ENCODE peak calls at places on chromosome 1, in eight cellular contexts. Z is dorsolateral prefrontal cortex, W is right cardiac atrium, Y is upper lobe of right lung, R is aorta, P is heart left ventricle, N is neural progenitor cell, B is stomach. V is an unnamed sample.

GRCh38 chr1:74689800-74690696 is 16.5 kb upstream of the ERICH3 start:
- DNase-seq in Z (no peak), W (no peak), Y (no peak), R (no peak), P (peak; percentile 21), N (peak; percentile 73), B (no peak), V (no peak)

GRCh38 chr1:2493218-2493617 is 17.1 kb downstream of the PLCH2 start:
- DNase-seq in Z (no peak), W (no peak), Y (no peak), R (no peak), P (no peak), N (no peak), B (no peak), V (no peak)

GRCh38 chr1:211653907-211654553 is 21.4 kb downstream of the NEK2 start:
- DNase-seq in Z (no peak), W (no peak), Y (peak; percentile 40), R (no peak), P (no peak), N (peak; percentile 9), B (no peak), V (no peak)

GRCh38 chr1:37764888-37765441 is at the start of gene EPHA10:
- DNase-seq in Z (peak; percentile 39), W (no peak), Y (no peak), R (no peak), P (no peak), N (peak; percentile 78), B (no peak), V (no peak)

GRCh38 chr1:159974350-159974965 is 20.4 kb upstream of the SLAMF9 start:
- DNase-seq in Z (no peak), W (no peak), Y (no peak), R (no peak), P (no peak), N (no peak), B (no peak), V (no peak)

GRCh38 chr1:62377043-62377562 is 57.9 kb upstream of the KANK4 start:
- DNase-seq in Z (no peak), W (no peak), Y (no peak), R (no peak), P (no peak), N (no peak), B (no peak), V (no peak)

GRCh38 chr1:156420209-156421061 is 51.4 kb downstream of the RHBG start:
- DNase-seq in Z (no peak), W (peak; percentile 60), Y (no peak), R (no peak), P (no peak), N (peak; percentile 54), B (no peak), V (peak; percentile 86)

GRCh38 chr1:4375812-4376211 is 278.6 kb upstream of the AJAP1 start:
- DNase-seq in Z (no peak), W (no peak), Y (no peak), R (no peak), P (no peak), N (no peak), B (no peak), V (no peak)

GRCh38 chr1:8679411-8679800 is 138.0 kb downstream of the RERE start:
- DNase-seq in Z (no peak), W (no peak), Y (no peak), R (no peak), P (no peak), N (no peak), B (no peak), V (no peak)

GRCh38 chr1:33072707-33073106 is 8.2 kb upstream of the AZIN2 start:
- DNase-seq in Z (no peak), W (no peak), Y (no peak), R (no peak), P (no peak), N (no peak), B (no peak), V (no peak)

GRCh38 chr1:54980528-54981241 is at the start of gene TMEM61:
- DNase-seq in Z (no peak), W (no peak), Y (peak; percentile 74), R (no peak), P (no peak), N (peak; percentile 66), B (peak; percentile 58), V (peak; percentile 87)

GRCh38 chr1:236880209-236880608 is 85.1 kb downstream of the MTR start:
- DNase-seq in Z (no peak), W (peak; percentile 52), Y (no peak), R (no peak), P (peak; percentile 65), N (no peak), B (no peak), V (no peak)

GRCh38 chr1:114081145-114082046 is 72.3 kb downstream of the SYT6 start:
- DNase-seq in Z (no peak), W (peak; percentile 69), Y (no peak), R (peak; percentile 74), P (peak; percentile 34), N (no peak), B (no peak), V (no peak)

GRCh38 chr1:185408675-185409270 is 91.7 kb upstream of the IVNS1ABP start:
- DNase-seq in Z (no peak), W (no peak), Y (no peak), R (no peak), P (no peak), N (no peak), B (no peak), V (no peak)

GRCh38 chr1:209723761-209724693 is 19.4 kb downstream of the HSD11B1 start:
- DNase-seq in Z (no peak), W (no peak), Y (no peak), R (no peak), P (no peak), N (no peak), B (no peak), V (no peak)

DNA sequence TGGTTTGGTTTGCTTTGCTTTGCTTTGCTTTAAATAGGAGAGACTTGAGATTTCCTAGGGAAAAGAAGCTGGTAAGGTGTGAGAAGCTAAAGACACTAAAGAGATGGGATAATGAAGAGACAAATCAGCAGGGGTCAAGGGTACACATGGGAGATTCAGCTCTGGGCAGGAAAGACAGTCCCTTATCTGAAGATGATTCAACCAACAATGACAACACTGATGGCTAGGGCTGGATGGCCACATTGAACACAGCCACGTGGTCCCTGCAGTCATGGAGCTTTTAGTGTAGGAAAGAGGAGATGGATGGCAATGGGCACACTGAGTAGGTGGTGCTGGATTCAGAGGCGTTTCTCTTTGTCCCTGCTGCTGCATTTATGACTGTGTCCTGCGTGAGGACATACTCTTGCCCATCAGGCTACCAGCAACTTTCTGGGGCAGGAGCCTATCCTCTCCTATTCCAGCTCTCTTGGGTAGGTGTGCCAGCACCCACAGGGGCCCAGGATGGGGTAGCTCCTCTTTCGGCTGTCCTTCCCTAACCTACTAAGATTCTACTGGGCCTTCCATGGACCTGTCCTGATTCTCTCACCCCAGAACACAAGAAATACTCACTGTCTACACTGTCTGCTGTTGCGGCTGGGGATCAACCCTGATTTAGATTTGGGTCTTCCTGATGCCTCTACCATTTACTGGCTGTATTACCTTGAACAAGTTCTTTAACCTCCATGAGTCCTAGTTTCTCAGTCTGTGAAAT is 1.4 kb upstream of the SHISA4 start:
- DNase-seq in Z (no peak), W (no peak), Y (no peak), R (no peak), P (no peak), N (no peak), B (no peak), V (no peak)
- H3K27me3 ChIP-seq in Z (no peaks in the 10 kb centered on the region), W (no peaks in the 10 kb centered on the region), Y (peaks cover 5% of the 10 kb centered on the region), R (no peaks in the 10 kb centered on the region), P (peaks cover 14% of the 10 kb centered on the region), N (peaks cover 14% of the 10 kb centered on the region), B (no peaks in the 10 kb centered on the region), V (no peaks in the 10 kb centered on the region)

GRCh38 chr1:19410393-19410792 is 74.9 kb downstream of the CAPZB start:
- DNase-seq in Z (no peak), W (no peak), Y (no peak), R (no peak), P (no peak), N (no peak), B (no peak), V (no peak)

GRCh38 chr1:19413999-19414398 is 71.3 kb downstream of the CAPZB start:
- DNase-seq in Z (no peak), W (no peak), Y (no peak), R (no peak), P (no peak), N (no peak), B (no peak), V (no peak)

GRCh38 chr1:19412654-19413053 is 72.7 kb downstream of the CAPZB start:
- DNase-seq in Z (no peak), W (no peak), Y (no peak), R (no peak), P (no peak), N (no peak), B (no peak), V (no peak)

GRCh38 chr1:19409477-19410086 is 75.8 kb downstream of the CAPZB start:
- DNase-seq in Z (no peak), W (no peak), Y (no peak), R (no peak), P (no peak), N (no peak), B (no peak), V (no peak)

DNA sequence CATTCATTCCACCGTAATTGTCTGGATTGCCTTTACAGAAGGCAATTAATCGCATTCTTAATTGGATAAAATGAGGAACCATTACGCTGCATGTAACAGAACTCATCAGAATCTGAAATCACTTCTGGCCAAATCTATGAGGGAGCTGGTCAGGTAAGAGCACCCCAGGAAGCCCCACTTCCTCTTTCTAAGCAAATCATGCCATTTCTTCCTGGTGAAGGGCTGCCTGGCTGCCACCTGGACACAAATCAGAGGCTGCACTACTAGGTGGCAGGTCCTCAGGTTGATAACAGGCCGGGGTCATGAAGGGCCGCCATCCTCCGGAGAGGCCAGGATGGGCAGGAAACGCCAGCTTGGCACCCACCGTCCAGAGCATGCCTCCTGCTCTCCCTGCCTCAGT is 73.7 kb downstream of the CAPZB start:
- DNase-seq in Z (no peak), W (no peak), Y (no peak), R (no peak), P (no peak), N (no peak), B (no peak), V (no peak)
- H3K27me3 ChIP-seq in Z (no peaks in the 10 kb centered on the region), W (no peaks in the 10 kb centered on the region), Y (no peaks in the 10 kb centered on the region), R (no peaks in the 10 kb centered on the region), P (no peaks in the 10 kb centered on the region), N (no peaks in the 10 kb centered on the region), B (no peaks in the 10 kb centered on the region), V (no peaks in the 10 kb centered on the region)

GRCh38 chr1:1004780-1005697 is 5.1 kb upstream of the HES4 start:
- DNase-seq in Z (no peak), W (peak; percentile 78), Y (peak; percentile 81), R (no peak), P (peak; percentile 61), N (peak; percentile 75), B (peak; percentile 81), V (peak; percentile 70)
- H3K27me3 ChIP-seq in Z (peaks cover 31% of the 10 kb centered on the region), W (no peaks in the 10 kb centered on the region), Y (peaks cover 8% of the 10 kb centered on the region), R (no peaks in the 10 kb centered on the region), P (peaks cover 39% of the 10 kb centered on the region), N (peaks cover 36% of the 10 kb centered on the region), B (no peaks in the 10 kb centered on the region), V (peaks cover 12% of the 10 kb centered on the region)

DNA sequence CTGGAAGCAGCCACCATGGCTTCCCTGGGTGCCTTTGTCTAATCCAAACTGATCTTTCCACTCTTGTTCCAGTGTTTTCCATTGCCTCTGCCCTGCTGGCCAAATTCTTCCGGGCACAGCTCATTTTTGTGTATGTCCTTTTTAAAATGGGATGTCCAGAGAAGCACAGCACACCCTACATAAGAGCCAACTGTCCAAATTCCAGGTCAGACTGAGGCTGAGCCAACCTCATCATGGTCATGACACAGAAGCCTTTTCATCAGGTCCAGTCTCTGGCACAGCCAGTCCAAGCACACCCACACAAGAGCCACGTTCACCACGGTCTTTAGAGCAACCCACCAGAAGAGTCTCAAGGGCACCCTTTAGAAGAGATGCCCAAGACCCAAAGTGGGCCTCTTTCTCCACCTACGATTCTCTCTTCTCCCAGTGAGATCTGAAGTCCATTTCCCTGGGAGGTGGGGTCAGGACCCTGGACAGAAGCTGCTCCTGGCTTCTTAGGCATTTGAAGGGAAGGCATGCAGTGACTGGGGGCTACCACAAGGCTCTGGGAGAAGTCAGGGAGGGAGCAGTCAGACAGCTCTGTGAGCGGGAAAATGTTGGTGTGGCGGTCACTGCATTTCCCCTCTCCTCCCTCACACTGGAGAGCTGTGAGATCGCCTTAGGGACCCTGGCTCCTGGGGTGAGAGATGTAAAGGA is 53.2 kb downstream of the SYT2 start:
- DNase-seq in Z (no peak), W (no peak), Y (no peak), R (no peak), P (no peak), N (peak; percentile 88), B (no peak), V (no peak)
- H3K27me3 ChIP-seq in Z (no peaks in the 10 kb centered on the region), W (no peaks in the 10 kb centered on the region), Y (peaks cover 49% of the 10 kb centered on the region), R (no peaks in the 10 kb centered on the region), P (peaks cover 98% of the 10 kb centered on the region), N (no peaks in the 10 kb centered on the region), B (no peaks in the 10 kb centered on the region), V (no peaks in the 10 kb centered on the region)